ENCODE peak calls at places on chromosomes 2 and 18, in ten cellular contexts. F is A549; L is lower leg skin; Z is Panc1; O is bronchial epithelial cell; P is CD4-positive, alpha-beta T cell; X is GM13976; U is H9; W is IMR-90; A is upper lobe of right lung. G is an unnamed sample.

GRCh38 chr2:165105911-165106310 is 97.9 kb downstream of the SCN3A start:
- DNase-seq in F (no peak), L (no peak), Z (no peak), O (no peak), P (no peak), X (no peak), U (no peak), W (peak; percentile 30), A (no peak), G (no peak)

GRCh38 chr18:75074196-75075015 is 134.5 kb downstream of the PTGR3 start:
- DNase-seq in F (no peak), L (no peak), Z (no peak), O (no peak), P (no peak), X (no peak), U (no peak), W (no peak), A (no peak), G (no peak)

GRCh38 chr18:45221363-45221762 is 393.9 kb upstream of the SLC14A2 start:
- DNase-seq in F (no peak), L (no peak), Z (no peak), O (peak; percentile 48), P (no peak), X (no peak), U (no peak), W (peak; percentile 37), A (no peak), G (no peak)

GRCh38 chr2:45285791-45286390 is 276.6 kb upstream of the SIX2 start:
- DNase-seq in F (no peak), L (no peak), Z (no peak), O (no peak), P (no peak), X (no peak), U (no peak), W (peak; percentile 28), A (no peak), G (no peak)

GRCh38 chr2:33316314-33316713 is 160.1 kb upstream of the RASGRP3 start:
- DNase-seq in F (no peak), L (no peak), Z (no peak), O (no peak), P (no peak), X (no peak), U (no peak), W (no peak), A (no peak), G (no peak)

GRCh38 chr2:59029058-59029457 is 787.9 kb upstream of the FANCL start:
- DNase-seq in F (no peak), L (peak; percentile 16), Z (no peak), O (no peak), P (no peak), X (no peak), U (no peak), W (no peak), A (no peak), G (no peak)

GRCh38 chr2:18503686-18504085 is 56.8 kb downstream of the RDH14 start:
- DNase-seq in F (no peak), L (no peak), Z (no peak), O (no peak), P (no peak), X (no peak), U (no peak), W (no peak), A (no peak), G (no peak)

GRCh38 chr2:42446503-42447271 is 47.1 kb downstream of the KCNG3 start:
- DNase-seq in F (no peak), L (no peak), Z (no peak), O (peak; percentile 46), P (no peak), X (no peak), U (no peak), W (no peak), A (no peak), G (no peak)

GRCh38 chr18:63309422-63309821 is 10.1 kb downstream of the BCL2 start:
- DNase-seq in F (no peak), L (no peak), Z (no peak), O (no peak), P (no peak), X (no peak), U (no peak), W (no peak), A (no peak), G (no peak)

GRCh38 chr2:10934308-10934978 is 22.7 kb downstream of the KCNF1 start:
- DNase-seq in F (no peak), L (no peak), Z (no peak), O (no peak), P (no peak), X (no peak), U (no peak), W (no peak), A (peak; percentile 40), G (no peak)

GRCh38 chr2:107669335-107669734 is 157.4 kb upstream of the RGPD4 start:
- DNase-seq in F (peak; percentile 31), L (no peak), Z (no peak), O (peak; percentile 40), P (no peak), X (no peak), U (no peak), W (no peak), A (no peak), G (peak; percentile 37)

GRCh38 chr18:23105581-23106219 is 29.6 kb upstream of the CABLES1 start:
- DNase-seq in F (peak; percentile 30), L (no peak), Z (no peak), O (no peak), P (no peak), X (no peak), U (no peak), W (no peak), A (no peak), G (no peak)

GRCh38 chr2:36348721-36349120 is 6.9 kb upstream of the CRIM1 start:
- DNase-seq in F (no peak), L (no peak), Z (no peak), O (no peak), P (no peak), X (no peak), U (no peak), W (peak; percentile 58), A (no peak), G (no peak)

GRCh38 chr2:68157002-68157401 is 686 bp upstream of the PNO1 start:
- DNase-seq in F (no peak), L (no peak), Z (no peak), O (peak; percentile 8), P (no peak), X (no peak), U (no peak), W (peak; percentile 16), A (peak; percentile 81), G (no peak)

GRCh38 chr2:160087854-160088745 is 25.7 kb upstream of the PLA2R1 start:
- DNase-seq in F (peak; percentile 62), L (no peak), Z (no peak), O (no peak), P (no peak), X (no peak), U (no peak), W (peak; percentile 25), A (no peak), G (peak; percentile 64)
- TF ChIP-seq CTCF in F (peak; percentile 86), L (no peak), Z (peak; percentile 43), O (peak; percentile 30), P (no peak), X (no peak), U (peak; percentile 50), W (peak; percentile 32), A (peak; percentile 32), G (peak; percentile 24)

DNA sequence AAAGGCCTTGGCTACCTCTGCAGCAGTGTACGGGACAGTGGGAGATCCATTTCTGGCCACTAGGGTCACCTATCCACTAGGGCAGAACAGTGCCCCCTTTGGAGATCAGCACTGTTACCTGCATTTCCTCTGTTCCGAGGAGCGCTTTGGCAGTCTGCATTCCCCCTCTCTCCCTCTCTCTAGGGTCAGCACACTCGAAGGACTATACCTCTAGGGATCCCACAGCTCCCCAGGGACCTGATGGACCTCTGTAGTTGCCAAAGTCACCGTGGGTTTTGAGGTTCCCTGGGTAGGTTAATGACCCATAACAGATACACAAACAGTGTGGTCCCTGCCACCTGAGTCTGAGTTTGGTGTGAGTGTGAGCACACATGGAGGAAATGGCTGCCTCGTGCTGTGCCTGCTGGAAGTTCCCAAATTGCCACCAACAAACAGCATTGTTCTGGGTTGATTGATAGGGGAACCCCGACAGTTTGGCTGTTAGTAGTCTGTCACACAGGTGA is 99.8 kb upstream of the VWC2L start:
- DNase-seq in F (peak; percentile 7), L (no peak), Z (no peak), O (no peak), P (no peak), X (no peak), U (peak; percentile 73), W (no peak), A (no peak), G (peak; percentile 8)
- TF ChIP-seq CTCF in F (no peak), L (no peak), Z (no peak), O (peak; percentile 47), P (no peak), X (no peak), U (peak; percentile 73), W (no peak), A (no peak), G (no peak)

GRCh38 chr2:222577341-222577740 is 78.6 kb downstream of the FARSB start:
- DNase-seq in F (no peak), L (no peak), Z (no peak), O (no peak), P (no peak), X (no peak), U (no peak), W (no peak), A (no peak), G (no peak)

DNA sequence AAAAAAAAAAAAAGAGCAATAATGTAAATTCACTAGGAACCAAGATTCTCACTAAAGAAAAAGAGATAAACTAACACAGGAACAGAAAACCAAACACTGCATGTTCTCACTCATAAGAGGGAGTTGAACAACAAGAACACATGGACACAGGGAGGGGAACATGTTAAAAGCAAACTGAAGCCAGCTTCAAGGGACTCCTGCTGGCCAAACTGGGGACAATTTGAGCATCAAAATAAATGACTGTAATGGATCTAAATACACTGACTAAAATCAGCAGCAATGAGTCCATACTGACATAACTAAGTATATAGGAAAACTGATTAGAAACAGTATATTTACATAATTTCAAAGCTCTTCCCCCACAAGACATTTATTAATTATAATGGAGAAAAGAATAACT is 73.0 kb downstream of the FARSB start:
- DNase-seq in F (peak; percentile 25), L (no peak), Z (no peak), O (no peak), P (no peak), X (no peak), U (no peak), W (no peak), A (no peak), G (no peak)
- TF ChIP-seq CTCF in F (no peak), L (no peak), Z (peak; percentile 21), O (peak; percentile 10), P (no peak), X (peak; percentile 15), U (peak; percentile 44), W (peak; percentile 3), A (no peak), G (no peak)

DNA sequence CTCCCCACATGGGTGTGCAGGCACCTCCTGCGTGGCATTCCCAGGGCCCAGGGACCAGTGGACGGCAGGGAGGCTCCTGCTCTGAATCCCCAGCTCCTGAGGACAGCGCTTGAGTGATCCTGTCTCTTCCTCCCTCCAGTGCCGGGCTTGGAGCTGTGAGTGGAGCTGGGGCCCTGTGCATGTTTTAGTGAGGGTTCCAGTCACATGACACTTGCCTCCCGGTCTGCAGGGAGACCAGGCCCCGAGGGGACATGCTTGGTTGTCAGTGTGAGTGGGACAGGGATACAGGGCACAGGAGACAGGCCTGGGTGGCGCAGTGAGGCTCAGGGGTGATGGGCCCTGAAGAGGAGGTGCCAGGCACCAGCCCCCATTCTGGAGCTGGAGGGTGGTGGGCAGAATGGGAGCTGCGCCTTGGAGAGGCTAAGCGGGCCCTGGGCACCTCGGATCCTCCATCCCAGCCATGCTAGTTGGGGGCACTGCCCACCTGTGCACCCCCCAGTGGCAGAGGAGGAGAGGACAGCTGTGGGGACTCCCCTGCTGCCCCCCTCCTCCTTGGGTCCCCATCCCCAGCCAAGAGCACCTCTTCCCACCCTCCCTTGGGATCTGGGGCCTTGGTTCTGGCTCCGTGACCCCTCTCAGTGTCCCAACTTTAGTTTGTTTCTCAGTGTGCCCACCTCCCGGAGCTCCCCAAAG is 11.9 kb downstream of the ARHGEF4 start:
- DNase-seq in F (no peak), L (no peak), Z (no peak), O (no peak), P (no peak), X (no peak), U (no peak), W (no peak), A (no peak), G (no peak)
- TF ChIP-seq CTCF in F (no peak), L (no peak), Z (no peak), O (peak; percentile 1), P (no peak), X (no peak), U (no peak), W (no peak), A (no peak), G (no peak)